ENCODE peak calls at places on chromosomes 1 and 21, in four cellular contexts. W is KG1, U is astrocyte of the hippocampus, A is ureter. T is an unnamed sample.

GRCh38 chr1:47828965-47829364 is 168.2 kb downstream of the TRABD2B start:
- DNase-seq in W (no peak), U (no peak), A (no peak), T (no peak)

GRCh38 chr1:14866841-14867626 is 268.5 kb downstream of the KAZN start:
- DNase-seq in W (no peak), U (no peak), A (no peak), T (no peak)

GRCh38 chr1:157932082-157932481 is 61.4 kb upstream of the KIRREL1 start:
- DNase-seq in W (no peak), U (peak; percentile 4), A (no peak), T (no peak)

GRCh38 chr1:76110662-76111061 is 36.1 kb downstream of the ST6GALNAC3 start:
- DNase-seq in W (no peak), U (no peak), A (no peak), T (no peak)

GRCh38 chr21:37503848-37504467 is 137.4 kb downstream of the DYRK1A start:
- DNase-seq in W (no peak), U (no peak), A (no peak), T (no peak)

GRCh38 chr1:221435510-221435909 is 306.4 kb downstream of the DUSP10 start:
- DNase-seq in W (peak; percentile 28), U (peak; percentile 67), A (no peak), T (no peak)

GRCh38 chr1:50491142-50491541 is 67.9 kb upstream of the DMRTA2 start:
- DNase-seq in W (no peak), U (peak; percentile 3), A (no peak), T (no peak)

GRCh38 chr1:169924829-169925228 is 31.1 kb upstream of the SCYL3 start:
- DNase-seq in W (no peak), U (no peak), A (no peak), T (no peak)

T was measured in stimulated activated CD4-positive, alpha-beta T cell treated with anti-CD3 and anti-CD28 coated beads, Interleukin-1b, Interleukin-23, amount 100 ng/mL, for 4 hours.